ENCODE peak calls at places on chromosome 2, in nine cellular contexts. One of them, this sample, is unnamed.

GRCh38 chr2:12008425-12009061 is 262.1 kb downstream of the LPIN1 start:
- DNase-seq in activated T-helper 1 cell treated with anti-CD3 and anti-CD28 coated beads, Interleukin-2, amount 50 U/mL, for 16 hours: no peak
- DNase-seq in HuH-7.5: no peak
- DNase-seq in NCI-H1417: no peak
- DNase-seq in activated CD4-positive, alpha-beta T cell treated with anti-CD3 and anti-CD28 coated beads, Interleukin-2, amount 50 U/mL, for 1 hour: no peak
- DNase-seq in CD4-positive, alpha-beta T cell: no peak
- DNase-seq in posterior vena cava: no peak
- DNase-seq in posterior cingulate gyrus: no peak
- DNase-seq in OCI-LY7: no peak
- DNase-seq in this sample: no peak

GRCh38 chr2:217465136-217465535 is 537.7 kb downstream of the TNS1 start:
- DNase-seq in activated CD4-positive, alpha-beta T cell treated with anti-CD3 and anti-CD28 coated beads, Interleukin-2, amount 50 U/mL, for 1 hour: no peak
- DNase-seq in posterior vena cava: no peak
- DNase-seq in activated T-helper 1 cell treated with anti-CD3 and anti-CD28 coated beads, Interleukin-2, amount 50 U/mL, for 16 hours: no peak
- DNase-seq in OCI-LY7: no peak
- DNase-seq in posterior cingulate gyrus: no peak
- DNase-seq in NCI-H1417: no peak
- DNase-seq in CD4-positive, alpha-beta T cell: no peak
- DNase-seq in HuH-7.5: no peak
- DNase-seq in this sample: no peak

GRCh38 chr2:17962874-17963273 is 84.4 kb downstream of the KCNS3 start:
- DNase-seq in OCI-LY7: no peak
- DNase-seq in CD4-positive, alpha-beta T cell: no peak
- DNase-seq in posterior cingulate gyrus: no peak
- DNase-seq in activated CD4-positive, alpha-beta T cell treated with anti-CD3 and anti-CD28 coated beads, Interleukin-2, amount 50 U/mL, for 1 hour: no peak
- DNase-seq in HuH-7.5: no peak
- DNase-seq in activated T-helper 1 cell treated with anti-CD3 and anti-CD28 coated beads, Interleukin-2, amount 50 U/mL, for 16 hours: no peak
- DNase-seq in posterior vena cava: no peak
- DNase-seq in NCI-H1417: no peak
- DNase-seq in this sample: no peak

GRCh38 chr2:232888839-232889529 is 18.9 kb downstream of the SNORC start:
- DNase-seq in posterior vena cava: peak; percentile 41
- DNase-seq in NCI-H1417: no peak
- DNase-seq in OCI-LY7: no peak
- DNase-seq in posterior cingulate gyrus: no peak
- DNase-seq in CD4-positive, alpha-beta T cell: no peak
- DNase-seq in HuH-7.5: no peak
- DNase-seq in activated T-helper 1 cell treated with anti-CD3 and anti-CD28 coated beads, Interleukin-2, amount 50 U/mL, for 16 hours: no peak
- DNase-seq in activated CD4-positive, alpha-beta T cell treated with anti-CD3 and anti-CD28 coated beads, Interleukin-2, amount 50 U/mL, for 1 hour: no peak
- DNase-seq in this sample: no peak

GRCh38 chr2:113117594-113118262 is 9.7 kb upstream of the IL1RN start:
- DNase-seq in HuH-7.5: no peak
- DNase-seq in activated T-helper 1 cell treated with anti-CD3 and anti-CD28 coated beads, Interleukin-2, amount 50 U/mL, for 16 hours: no peak
- DNase-seq in CD4-positive, alpha-beta T cell: no peak
- DNase-seq in NCI-H1417: no peak
- DNase-seq in activated CD4-positive, alpha-beta T cell treated with anti-CD3 and anti-CD28 coated beads, Interleukin-2, amount 50 U/mL, for 1 hour: no peak
- DNase-seq in posterior cingulate gyrus: no peak
- DNase-seq in OCI-LY7: no peak
- DNase-seq in posterior vena cava: peak; percentile 82
- DNase-seq in this sample: no peak

GRCh38 chr2:96897491-96898134 is 27.7 kb upstream of the SEMA4C start:
- DNase-seq in activated T-helper 1 cell treated with anti-CD3 and anti-CD28 coated beads, Interleukin-2, amount 50 U/mL, for 16 hours: no peak
- DNase-seq in CD4-positive, alpha-beta T cell: no peak
- DNase-seq in posterior vena cava: no peak
- DNase-seq in posterior cingulate gyrus: no peak
- DNase-seq in activated CD4-positive, alpha-beta T cell treated with anti-CD3 and anti-CD28 coated beads, Interleukin-2, amount 50 U/mL, for 1 hour: no peak
- DNase-seq in NCI-H1417: no peak
- DNase-seq in HuH-7.5: no peak
- DNase-seq in OCI-LY7: no peak
- DNase-seq in this sample: no peak

GRCh38 chr2:61645911-61646310 is 107.8 kb upstream of the XPO1 start:
- DNase-seq in activated T-helper 1 cell treated with anti-CD3 and anti-CD28 coated beads, Interleukin-2, amount 50 U/mL, for 16 hours: no peak
- DNase-seq in posterior cingulate gyrus: no peak
- DNase-seq in HuH-7.5: no peak
- DNase-seq in posterior vena cava: no peak
- DNase-seq in NCI-H1417: no peak
- DNase-seq in OCI-LY7: no peak
- DNase-seq in activated CD4-positive, alpha-beta T cell treated with anti-CD3 and anti-CD28 coated beads, Interleukin-2, amount 50 U/mL, for 1 hour: no peak
- DNase-seq in CD4-positive, alpha-beta T cell: no peak
- DNase-seq in this sample: no peak

GRCh38 chr2:60556998-60557955 is 3.8 kb upstream of the BCL11A start:
- DNase-seq in CD4-positive, alpha-beta T cell: no peak
- DNase-seq in NCI-H1417: peak; percentile 86
- DNase-seq in posterior cingulate gyrus: no peak
- DNase-seq in HuH-7.5: no peak
- DNase-seq in activated T-helper 1 cell treated with anti-CD3 and anti-CD28 coated beads, Interleukin-2, amount 50 U/mL, for 16 hours: no peak
- DNase-seq in OCI-LY7: no peak
- DNase-seq in posterior vena cava: no peak
- DNase-seq in activated CD4-positive, alpha-beta T cell treated with anti-CD3 and anti-CD28 coated beads, Interleukin-2, amount 50 U/mL, for 1 hour: no peak
- DNase-seq in this sample: peak; percentile 20

GRCh38 chr2:133787207-133787606 is 218.9 kb upstream of the NCKAP5 start:
- DNase-seq in NCI-H1417: no peak
- DNase-seq in HuH-7.5: no peak
- DNase-seq in activated T-helper 1 cell treated with anti-CD3 and anti-CD28 coated beads, Interleukin-2, amount 50 U/mL, for 16 hours: no peak
- DNase-seq in activated CD4-positive, alpha-beta T cell treated with anti-CD3 and anti-CD28 coated beads, Interleukin-2, amount 50 U/mL, for 1 hour: no peak
- DNase-seq in CD4-positive, alpha-beta T cell: no peak
- DNase-seq in posterior cingulate gyrus: no peak
- DNase-seq in OCI-LY7: no peak
- DNase-seq in posterior vena cava: no peak
- DNase-seq in this sample: no peak

GRCh38 chr2:220114443-220114842 is 487.0 kb downstream of the SLC4A3 start:
- DNase-seq in posterior cingulate gyrus: no peak
- DNase-seq in activated CD4-positive, alpha-beta T cell treated with anti-CD3 and anti-CD28 coated beads, Interleukin-2, amount 50 U/mL, for 1 hour: no peak
- DNase-seq in posterior vena cava: no peak
- DNase-seq in CD4-positive, alpha-beta T cell: no peak
- DNase-seq in OCI-LY7: no peak
- DNase-seq in HuH-7.5: no peak
- DNase-seq in NCI-H1417: no peak
- DNase-seq in activated T-helper 1 cell treated with anti-CD3 and anti-CD28 coated beads, Interleukin-2, amount 50 U/mL, for 16 hours: no peak
- DNase-seq in this sample: no peak

GRCh38 chr2:237244976-237245646 is 159.4 kb downstream of the COPS8 start:
- DNase-seq in HuH-7.5: no peak
- DNase-seq in posterior vena cava: no peak
- DNase-seq in posterior cingulate gyrus: no peak
- DNase-seq in NCI-H1417: no peak
- DNase-seq in activated T-helper 1 cell treated with anti-CD3 and anti-CD28 coated beads, Interleukin-2, amount 50 U/mL, for 16 hours: no peak
- DNase-seq in OCI-LY7: no peak
- DNase-seq in CD4-positive, alpha-beta T cell: no peak
- DNase-seq in activated CD4-positive, alpha-beta T cell treated with anti-CD3 and anti-CD28 coated beads, Interleukin-2, amount 50 U/mL, for 1 hour: no peak
- DNase-seq in this sample: no peak

GRCh38 chr2:166202778-166203177 is 75.0 kb upstream of the SCN1A start:
- DNase-seq in OCI-LY7: no peak
- DNase-seq in posterior cingulate gyrus: no peak
- DNase-seq in HuH-7.5: no peak
- DNase-seq in activated CD4-positive, alpha-beta T cell treated with anti-CD3 and anti-CD28 coated beads, Interleukin-2, amount 50 U/mL, for 1 hour: no peak
- DNase-seq in NCI-H1417: no peak
- DNase-seq in CD4-positive, alpha-beta T cell: no peak
- DNase-seq in posterior vena cava: no peak
- DNase-seq in activated T-helper 1 cell treated with anti-CD3 and anti-CD28 coated beads, Interleukin-2, amount 50 U/mL, for 16 hours: no peak
- DNase-seq in this sample: no peak

GRCh38 chr2:204019572-204020501 is 83.3 kb downstream of the ICOS start:
- DNase-seq in HuH-7.5: no peak
- DNase-seq in NCI-H1417: no peak
- DNase-seq in activated CD4-positive, alpha-beta T cell treated with anti-CD3 and anti-CD28 coated beads, Interleukin-2, amount 50 U/mL, for 1 hour: no peak
- DNase-seq in activated T-helper 1 cell treated with anti-CD3 and anti-CD28 coated beads, Interleukin-2, amount 50 U/mL, for 16 hours: peak; percentile 28
- DNase-seq in posterior vena cava: no peak
- DNase-seq in posterior cingulate gyrus: no peak
- DNase-seq in CD4-positive, alpha-beta T cell: peak; percentile 7
- DNase-seq in OCI-LY7: no peak
- DNase-seq in this sample: no peak

GRCh38 chr2:235223011-235223410 is 270.8 kb upstream of the AGAP1 start:
- DNase-seq in posterior cingulate gyrus: no peak
- DNase-seq in HuH-7.5: no peak
- DNase-seq in posterior vena cava: no peak
- DNase-seq in activated CD4-positive, alpha-beta T cell treated with anti-CD3 and anti-CD28 coated beads, Interleukin-2, amount 50 U/mL, for 1 hour: no peak
- DNase-seq in activated T-helper 1 cell treated with anti-CD3 and anti-CD28 coated beads, Interleukin-2, amount 50 U/mL, for 16 hours: no peak
- DNase-seq in CD4-positive, alpha-beta T cell: no peak
- DNase-seq in OCI-LY7: no peak
- DNase-seq in NCI-H1417: no peak
- DNase-seq in this sample: no peak

GRCh38 chr2:231182500-231182899 is 15.9 kb upstream of the ARMC9 start:
- DNase-seq in NCI-H1417: no peak
- DNase-seq in HuH-7.5: no peak
- DNase-seq in posterior vena cava: no peak
- DNase-seq in activated CD4-positive, alpha-beta T cell treated with anti-CD3 and anti-CD28 coated beads, Interleukin-2, amount 50 U/mL, for 1 hour: no peak
- DNase-seq in OCI-LY7: no peak
- DNase-seq in CD4-positive, alpha-beta T cell: no peak
- DNase-seq in posterior cingulate gyrus: no peak
- DNase-seq in activated T-helper 1 cell treated with anti-CD3 and anti-CD28 coated beads, Interleukin-2, amount 50 U/mL, for 16 hours: no peak
- DNase-seq in this sample: no peak

GRCh38 chr2:223247136-223247535 is 195.1 kb downstream of the KCNE4 start:
- DNase-seq in posterior cingulate gyrus: no peak
- DNase-seq in posterior vena cava: no peak
- DNase-seq in activated CD4-positive, alpha-beta T cell treated with anti-CD3 and anti-CD28 coated beads, Interleukin-2, amount 50 U/mL, for 1 hour: no peak
- DNase-seq in activated T-helper 1 cell treated with anti-CD3 and anti-CD28 coated beads, Interleukin-2, amount 50 U/mL, for 16 hours: no peak
- DNase-seq in NCI-H1417: peak; percentile 26
- DNase-seq in OCI-LY7: peak; percentile 3
- DNase-seq in CD4-positive, alpha-beta T cell: no peak
- DNase-seq in HuH-7.5: peak; percentile 12
- DNase-seq in this sample: no peak

GRCh38 chr2:82728090-82728489 is 1731.0 kb downstream of the SUCLG1 start:
- DNase-seq in CD4-positive, alpha-beta T cell: no peak
- DNase-seq in activated CD4-positive, alpha-beta T cell treated with anti-CD3 and anti-CD28 coated beads, Interleukin-2, amount 50 U/mL, for 1 hour: no peak
- DNase-seq in posterior vena cava: no peak
- DNase-seq in HuH-7.5: no peak
- DNase-seq in activated T-helper 1 cell treated with anti-CD3 and anti-CD28 coated beads, Interleukin-2, amount 50 U/mL, for 16 hours: no peak
- DNase-seq in NCI-H1417: no peak
- DNase-seq in OCI-LY7: no peak
- DNase-seq in posterior cingulate gyrus: no peak
- DNase-seq in this sample: no peak

GRCh38 chr2:102839668-102840388 is 78.0 kb downstream of the TMEM182 start:
- DNase-seq in NCI-H1417: peak; percentile 44
- DNase-seq in CD4-positive, alpha-beta T cell: peak; percentile 6
- DNase-seq in posterior vena cava: no peak
- DNase-seq in activated CD4-positive, alpha-beta T cell treated with anti-CD3 and anti-CD28 coated beads, Interleukin-2, amount 50 U/mL, for 1 hour: no peak
- DNase-seq in posterior cingulate gyrus: no peak
- DNase-seq in OCI-LY7: peak; percentile 48
- DNase-seq in HuH-7.5: peak; percentile 12
- DNase-seq in activated T-helper 1 cell treated with anti-CD3 and anti-CD28 coated beads, Interleukin-2, amount 50 U/mL, for 16 hours: no peak
- DNase-seq in this sample: peak; percentile 8

GRCh38 chr2:128468186-128468585 is 149.5 kb upstream of the HS6ST1 start:
- DNase-seq in activated T-helper 1 cell treated with anti-CD3 and anti-CD28 coated beads, Interleukin-2, amount 50 U/mL, for 16 hours: no peak
- DNase-seq in posterior cingulate gyrus: no peak
- DNase-seq in posterior vena cava: no peak
- DNase-seq in NCI-H1417: no peak
- DNase-seq in OCI-LY7: no peak
- DNase-seq in activated CD4-positive, alpha-beta T cell treated with anti-CD3 and anti-CD28 coated beads, Interleukin-2, amount 50 U/mL, for 1 hour: no peak
- DNase-seq in CD4-positive, alpha-beta T cell: no peak
- DNase-seq in HuH-7.5: no peak
- DNase-seq in this sample: no peak

GRCh38 chr2:190511104-190511503 is 23.4 kb downstream of the NEMP2 start:
- DNase-seq in NCI-H1417: peak; percentile 3
- DNase-seq in OCI-LY7: peak; percentile 7
- DNase-seq in HuH-7.5: no peak
- DNase-seq in posterior cingulate gyrus: no peak
- DNase-seq in posterior vena cava: no peak
- DNase-seq in activated T-helper 1 cell treated with anti-CD3 and anti-CD28 coated beads, Interleukin-2, amount 50 U/mL, for 16 hours: no peak
- DNase-seq in activated CD4-positive, alpha-beta T cell treated with anti-CD3 and anti-CD28 coated beads, Interleukin-2, amount 50 U/mL, for 1 hour: no peak
- DNase-seq in CD4-positive, alpha-beta T cell: no peak
- DNase-seq in this sample: no peak

GRCh38 chr2:153487482-153487881 is 8.9 kb upstream of the RPRM start:
- DNase-seq in activated T-helper 1 cell treated with anti-CD3 and anti-CD28 coated beads, Interleukin-2, amount 50 U/mL, for 16 hours: no peak
- DNase-seq in NCI-H1417: no peak
- DNase-seq in HuH-7.5: no peak
- DNase-seq in activated CD4-positive, alpha-beta T cell treated with anti-CD3 and anti-CD28 coated beads, Interleukin-2, amount 50 U/mL, for 1 hour: no peak
- DNase-seq in OCI-LY7: no peak
- DNase-seq in CD4-positive, alpha-beta T cell: no peak
- DNase-seq in posterior vena cava: no peak
- DNase-seq in posterior cingulate gyrus: no peak
- DNase-seq in this sample: no peak

GRCh38 chr2:141522048-141522447 is 608.8 kb downstream of the LRP1B start:
- DNase-seq in posterior cingulate gyrus: no peak
- DNase-seq in OCI-LY7: no peak
- DNase-seq in posterior vena cava: no peak
- DNase-seq in activated T-helper 1 cell treated with anti-CD3 and anti-CD28 coated beads, Interleukin-2, amount 50 U/mL, for 16 hours: no peak
- DNase-seq in HuH-7.5: no peak
- DNase-seq in CD4-positive, alpha-beta T cell: no peak
- DNase-seq in NCI-H1417: no peak
- DNase-seq in activated CD4-positive, alpha-beta T cell treated with anti-CD3 and anti-CD28 coated beads, Interleukin-2, amount 50 U/mL, for 1 hour: no peak
- DNase-seq in this sample: no peak

GRCh38 chr2:239187464-239188253 is 213.2 kb downstream of the HDAC4 start:
- DNase-seq in NCI-H1417: no peak
- DNase-seq in activated CD4-positive, alpha-beta T cell treated with anti-CD3 and anti-CD28 coated beads, Interleukin-2, amount 50 U/mL, for 1 hour: no peak
- DNase-seq in HuH-7.5: no peak
- DNase-seq in posterior cingulate gyrus: no peak
- DNase-seq in posterior vena cava: peak; percentile 59
- DNase-seq in activated T-helper 1 cell treated with anti-CD3 and anti-CD28 coated beads, Interleukin-2, amount 50 U/mL, for 16 hours: no peak
- DNase-seq in OCI-LY7: no peak
- DNase-seq in CD4-positive, alpha-beta T cell: no peak
- DNase-seq in this sample: no peak

GRCh38 chr2:196233808-196234501 is 62.6 kb upstream of the STK17B start:
- DNase-seq in activated T-helper 1 cell treated with anti-CD3 and anti-CD28 coated beads, Interleukin-2, amount 50 U/mL, for 16 hours: no peak
- DNase-seq in OCI-LY7: peak; percentile 82
- DNase-seq in NCI-H1417: no peak
- DNase-seq in HuH-7.5: no peak
- DNase-seq in CD4-positive, alpha-beta T cell: no peak
- DNase-seq in activated CD4-positive, alpha-beta T cell treated with anti-CD3 and anti-CD28 coated beads, Interleukin-2, amount 50 U/mL, for 1 hour: no peak
- DNase-seq in posterior cingulate gyrus: no peak
- DNase-seq in posterior vena cava: no peak
- DNase-seq in this sample: no peak

GRCh38 chr2:32617790-32618189 is 10.1 kb upstream of the TTC27 start:
- DNase-seq in posterior vena cava: no peak
- DNase-seq in OCI-LY7: no peak
- DNase-seq in HuH-7.5: no peak
- DNase-seq in NCI-H1417: no peak
- DNase-seq in posterior cingulate gyrus: no peak
- DNase-seq in activated CD4-positive, alpha-beta T cell treated with anti-CD3 and anti-CD28 coated beads, Interleukin-2, amount 50 U/mL, for 1 hour: no peak
- DNase-seq in CD4-positive, alpha-beta T cell: no peak
- DNase-seq in activated T-helper 1 cell treated with anti-CD3 and anti-CD28 coated beads, Interleukin-2, amount 50 U/mL, for 16 hours: no peak
- DNase-seq in this sample: no peak

GRCh38 chr2:17386771-17387170 is 131.5 kb downstream of the RAD51AP2 start:
- DNase-seq in CD4-positive, alpha-beta T cell: no peak
- DNase-seq in posterior vena cava: no peak
- DNase-seq in posterior cingulate gyrus: no peak
- DNase-seq in activated T-helper 1 cell treated with anti-CD3 and anti-CD28 coated beads, Interleukin-2, amount 50 U/mL, for 16 hours: no peak
- DNase-seq in HuH-7.5: no peak
- DNase-seq in NCI-H1417: no peak
- DNase-seq in OCI-LY7: no peak
- DNase-seq in activated CD4-positive, alpha-beta T cell treated with anti-CD3 and anti-CD28 coated beads, Interleukin-2, amount 50 U/mL, for 1 hour: no peak
- DNase-seq in this sample: no peak

GRCh38 chr2:186460465-186460864 is 25.6 kb upstream of the ZC3H15 start:
- DNase-seq in activated T-helper 1 cell treated with anti-CD3 and anti-CD28 coated beads, Interleukin-2, amount 50 U/mL, for 16 hours: no peak
- DNase-seq in CD4-positive, alpha-beta T cell: no peak
- DNase-seq in posterior vena cava: no peak
- DNase-seq in posterior cingulate gyrus: no peak
- DNase-seq in activated CD4-positive, alpha-beta T cell treated with anti-CD3 and anti-CD28 coated beads, Interleukin-2, amount 50 U/mL, for 1 hour: no peak
- DNase-seq in OCI-LY7: peak; percentile 18
- DNase-seq in HuH-7.5: no peak
- DNase-seq in NCI-H1417: peak; percentile 1
- DNase-seq in this sample: no peak

GRCh38 chr2:70248145-70248809 is at the start of gene TIA1:
- DNase-seq in HuH-7.5: peak; percentile 90
- DNase-seq in OCI-LY7: peak; percentile 100
- DNase-seq in posterior cingulate gyrus: peak; percentile 93
- DNase-seq in activated T-helper 1 cell treated with anti-CD3 and anti-CD28 coated beads, Interleukin-2, amount 50 U/mL, for 16 hours: peak; percentile 97
- DNase-seq in NCI-H1417: peak; percentile 100
- DNase-seq in activated CD4-positive, alpha-beta T cell treated with anti-CD3 and anti-CD28 coated beads, Interleukin-2, amount 50 U/mL, for 1 hour: peak; percentile 99
- DNase-seq in posterior vena cava: peak; percentile 99
- DNase-seq in CD4-positive, alpha-beta T cell: peak; percentile 99
- DNase-seq in this sample: peak; percentile 99

GRCh38 chr2:182266909-182267308 is 159.9 kb downstream of the PDE1A start:
- DNase-seq in OCI-LY7: no peak
- DNase-seq in posterior cingulate gyrus: no peak
- DNase-seq in CD4-positive, alpha-beta T cell: no peak
- DNase-seq in activated CD4-positive, alpha-beta T cell treated with anti-CD3 and anti-CD28 coated beads, Interleukin-2, amount 50 U/mL, for 1 hour: no peak
- DNase-seq in NCI-H1417: no peak
- DNase-seq in posterior vena cava: no peak
- DNase-seq in activated T-helper 1 cell treated with anti-CD3 and anti-CD28 coated beads, Interleukin-2, amount 50 U/mL, for 16 hours: no peak
- DNase-seq in HuH-7.5: no peak
- DNase-seq in this sample: no peak

GRCh38 chr2:119517433-119517832 is 6.8 kb downstream of the SCTR start:
- DNase-seq in CD4-positive, alpha-beta T cell: peak; percentile 12
- DNase-seq in activated CD4-positive, alpha-beta T cell treated with anti-CD3 and anti-CD28 coated beads, Interleukin-2, amount 50 U/mL, for 1 hour: peak; percentile 13
- DNase-seq in posterior cingulate gyrus: no peak
- DNase-seq in activated T-helper 1 cell treated with anti-CD3 and anti-CD28 coated beads, Interleukin-2, amount 50 U/mL, for 16 hours: no peak
- DNase-seq in NCI-H1417: peak; percentile 34
- DNase-seq in OCI-LY7: peak; percentile 47
- DNase-seq in HuH-7.5: peak; percentile 67
- DNase-seq in posterior vena cava: no peak
- DNase-seq in this sample: peak; percentile 79

GRCh38 chr2:144490017-144490416 is 29.9 kb downstream of the ZEB2 start:
- DNase-seq in posterior cingulate gyrus: no peak
- DNase-seq in CD4-positive, alpha-beta T cell: no peak
- DNase-seq in activated T-helper 1 cell treated with anti-CD3 and anti-CD28 coated beads, Interleukin-2, amount 50 U/mL, for 16 hours: no peak
- DNase-seq in activated CD4-positive, alpha-beta T cell treated with anti-CD3 and anti-CD28 coated beads, Interleukin-2, amount 50 U/mL, for 1 hour: no peak
- DNase-seq in NCI-H1417: no peak
- DNase-seq in OCI-LY7: no peak
- DNase-seq in posterior vena cava: no peak
- DNase-seq in HuH-7.5: no peak
- DNase-seq in this sample: no peak

This sample was measured in HAP-1.